ENCODE peak calls at places on chromosomes 1 and 21, in ten cellular contexts. T is fibroblast of villous mesenchyme; R is RWPE2; I is psoas muscle; L is CD8-positive, alpha-beta T cell; H is progenitor cell of endocrine pancreas; Z is pancreas; Q is mucosa of descending colon; W is BE2C; X is IMR-90. A is an unnamed sample.

GRCh38 chr1:15489052-15489736 is 13.3 kb downstream of the CELA2B start:
- DNase-seq in T (no peak), R (no peak), I (no peak), L (no peak), H (no peak), Z (no peak), Q (no peak), W (peak; percentile 62), X (no peak), A (no peak)

GRCh38 chr1:88333301-88333700 is 350.8 kb upstream of the PKN2 start:
- DNase-seq in T (no peak), R (no peak), I (no peak), L (no peak), H (no peak), Z (no peak), Q (no peak), W (no peak), X (no peak), A (no peak)

GRCh38 chr1:212203611-212204010 is 81.6 kb upstream of the PPP2R5A start:
- DNase-seq in T (no peak), R (no peak), I (no peak), L (no peak), H (no peak), Z (no peak), Q (no peak), W (no peak), X (no peak), A (no peak)

GRCh38 chr1:171645553-171646336 is 6.7 kb downstream of the MYOC start:
- DNase-seq in T (peak; percentile 61), R (no peak), I (peak; percentile 88), L (no peak), H (no peak), Z (no peak), Q (no peak), W (peak; percentile 16), X (no peak), A (no peak)

GRCh38 chr1:156154317-156154749 is 948 bp downstream of the SEMA4A start:
- DNase-seq in T (no peak), R (no peak), I (peak; percentile 66), L (peak; percentile 38), H (no peak), Z (no peak), Q (peak; percentile 74), W (no peak), X (no peak), A (no peak)

GRCh38 chr21:26170471-26171309 is at the start of gene APP:
- DNase-seq in T (peak; percentile 79), R (peak; percentile 68), I (peak; percentile 90), L (peak; percentile 80), H (peak; percentile 89), Z (peak; percentile 99), Q (peak; percentile 88), W (peak; percentile 88), X (peak; percentile 70), A (peak; percentile 93)

GRCh38 chr1:169491845-169492281 is 6.1 kb upstream of the SLC19A2 start:
- DNase-seq in T (no peak), R (no peak), I (no peak), L (no peak), H (no peak), Z (no peak), Q (no peak), W (no peak), X (peak; percentile 25), A (no peak)

GRCh38 chr1:85578321-85579295 is 2.0 kb upstream of the CCN1 start:
- DNase-seq in T (peak; percentile 96), R (no peak), I (no peak), L (no peak), H (no peak), Z (no peak), Q (no peak), W (no peak), X (peak; percentile 98), A (no peak)

GRCh38 chr1:101088431-101088830 is 62.8 kb upstream of the DPH5 start:
- DNase-seq in T (no peak), R (no peak), I (no peak), L (no peak), H (no peak), Z (no peak), Q (no peak), W (no peak), X (peak; percentile 7), A (no peak)

GRCh38 chr21:36756527-36756926 is 57.6 kb downstream of the SIM2 start:
- DNase-seq in T (peak; percentile 53), R (no peak), I (no peak), L (no peak), H (no peak), Z (no peak), Q (no peak), W (no peak), X (peak; percentile 83), A (no peak)

GRCh38 chr1:240409615-240410014 is 202.3 kb downstream of the GREM2 start:
- DNase-seq in T (no peak), R (no peak), I (no peak), L (no peak), H (no peak), Z (no peak), Q (no peak), W (no peak), X (no peak), A (no peak)

DNA sequence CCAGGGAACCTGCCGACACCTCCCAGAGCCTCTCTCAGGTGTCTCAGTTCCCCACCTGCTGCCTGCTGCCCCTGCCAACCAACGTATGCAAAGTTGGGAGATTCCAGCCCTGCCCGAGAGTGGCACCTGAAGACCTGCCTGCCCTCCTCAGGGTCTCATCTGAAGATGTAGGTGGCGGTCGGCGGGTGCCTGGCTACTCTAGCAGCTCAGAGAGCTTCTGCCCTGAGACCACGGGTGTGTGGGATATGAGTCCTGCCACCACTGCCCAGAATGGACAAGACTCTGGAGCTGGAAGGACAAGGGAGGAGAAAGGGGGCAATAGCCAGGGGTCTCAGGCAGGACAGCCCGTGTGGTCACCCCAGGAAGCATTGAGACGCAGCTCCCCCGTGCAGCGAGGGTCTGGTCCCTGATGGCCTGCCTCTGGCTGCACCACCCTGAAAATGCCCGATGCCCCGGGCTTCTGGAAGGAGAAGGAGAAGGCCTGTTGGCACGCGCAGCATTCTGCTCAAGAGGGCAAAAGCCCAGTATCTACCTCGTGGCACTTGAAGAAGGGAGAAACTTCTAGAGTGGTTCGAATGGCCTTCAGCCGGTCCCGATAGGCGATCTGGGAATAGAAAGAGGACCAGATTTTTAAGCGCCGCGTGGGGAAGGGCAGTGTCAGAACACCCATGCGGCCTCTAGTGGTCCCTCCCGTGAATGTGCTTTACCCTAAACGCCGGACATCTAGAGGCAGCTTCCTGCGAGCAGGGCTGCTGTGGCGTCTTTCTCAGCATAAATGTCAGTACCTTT is 88.8 kb downstream of the STUM start:
- DNase-seq in T (peak; percentile 42), R (no peak), I (peak; percentile 76), L (no peak), H (no peak), Z (peak; percentile 49), Q (peak; percentile 41), W (peak; percentile 53), X (no peak), A (no peak)
- TF ChIP-seq CTCF in T (peak; percentile 59), R (no peak), I (peak; percentile 52), L (no peak), H (peak; percentile 36), Z (no peak), Q (no peak), W (peak; percentile 70), X (peak; percentile 36), A (peak; percentile 59)

DNA sequence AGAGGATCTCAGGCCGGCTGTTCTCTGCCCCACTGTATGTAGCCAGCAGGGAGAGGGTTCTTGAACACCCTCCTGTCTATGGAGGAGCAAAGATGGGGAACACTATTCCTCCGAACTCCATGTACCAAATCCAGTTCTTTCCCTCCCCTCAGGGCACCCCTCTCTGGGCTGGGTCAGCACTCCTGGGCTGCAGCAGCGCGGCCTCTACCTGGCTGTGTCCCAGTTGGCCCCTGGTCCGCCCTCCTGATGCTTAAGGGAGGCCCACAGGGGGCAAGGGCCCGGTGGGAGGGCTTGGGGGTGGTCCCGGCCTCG is 471 bp upstream of the ADPRS start:
- DNase-seq in T (no peak), R (no peak), I (no peak), L (no peak), H (no peak), Z (no peak), Q (no peak), W (no peak), X (no peak), A (no peak)
- TF ChIP-seq CTCF in T (no peak), R (no peak), I (no peak), L (no peak), H (no peak), Z (no peak), Q (no peak), W (no peak), X (no peak), A (no peak)

DNA sequence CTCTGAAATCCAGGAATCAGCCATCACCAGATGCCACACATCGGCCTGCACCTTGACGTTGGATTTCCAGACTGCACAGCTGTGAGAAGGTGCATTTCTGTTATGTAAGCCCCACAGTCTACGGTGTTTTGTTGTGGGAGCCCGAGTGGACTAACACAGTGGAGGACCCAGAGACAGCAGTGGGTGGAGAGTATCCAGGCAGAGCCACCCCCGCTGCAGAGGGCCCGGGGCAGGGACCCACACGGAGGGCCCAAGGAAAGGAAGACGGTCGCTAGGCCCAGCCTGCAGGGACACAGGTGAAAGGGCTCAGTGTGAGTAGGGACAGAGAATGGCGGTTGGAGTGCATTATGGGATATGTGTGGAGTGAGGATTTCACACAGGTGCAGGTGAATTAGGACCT is 288.3 kb upstream of the AJAP1 start:
- DNase-seq in T (no peak), R (no peak), I (no peak), L (no peak), H (no peak), Z (no peak), Q (no peak), W (no peak), X (no peak), A (no peak)
- TF ChIP-seq CTCF in T (no peak), R (no peak), I (no peak), L (no peak), H (no peak), Z (no peak), Q (no peak), W (no peak), X (no peak), A (no peak)

GRCh38 chr1:22862752-22863151 is 109.9 kb downstream of the LACTBL1 start:
- DNase-seq in T (no peak), R (no peak), I (no peak), L (no peak), H (no peak), Z (no peak), Q (no peak), W (no peak), X (no peak), A (no peak)

GRCh38 chr1:22860414-22860800 is 112.3 kb downstream of the LACTBL1 start:
- DNase-seq in T (no peak), R (no peak), I (no peak), L (no peak), H (no peak), Z (no peak), Q (no peak), W (no peak), X (no peak), A (no peak)

GRCh38 chr1:22860883-22861385 is 111.7 kb downstream of the LACTBL1 start:
- DNase-seq in T (no peak), R (no peak), I (no peak), L (no peak), H (no peak), Z (no peak), Q (no peak), W (no peak), X (no peak), A (no peak)

GRCh38 chr1:22863766-22864165 is 108.9 kb downstream of the LACTBL1 start:
- DNase-seq in T (no peak), R (no peak), I (no peak), L (no peak), H (no peak), Z (no peak), Q (no peak), W (no peak), X (no peak), A (no peak)

GRCh38 chr1:22861764-22862440 is 110.8 kb downstream of the LACTBL1 start:
- DNase-seq in T (peak; percentile 84), R (no peak), I (no peak), L (no peak), H (peak; percentile 62), Z (peak; percentile 70), Q (no peak), W (peak; percentile 40), X (peak; percentile 80), A (no peak)
- TF ChIP-seq CTCF in T (peak; percentile 98), R (peak; percentile 84), I (peak; percentile 55), L (peak; percentile 27), H (peak; percentile 99), Z (peak; percentile 28), Q (peak; percentile 74), W (peak; percentile 69), X (peak; percentile 94), A (peak; percentile 97)

A was measured in type B pancreatic cell.